ENCODE peak calls at places on chromosomes 6 and 20, in nine cellular contexts. M is skeletal muscle cell; R is K562; B is trophoblast cell; T is sigmoid colon; Q is GM23248; F is brain microvascular endothelial cell; A is lower leg skin; E is CD8-positive, alpha-beta memory T cell. Z is an unnamed sample.
A peak's percentile ranks its signal among the peaks of the same experiment; 100 is the strongest.

GRCh38 chr20:21523398-21523868 is 9.6 kb upstream of the NKX2-2 start:
- DNase-seq in M (no peak), R (no peak), B (no peak), T (no peak), Q (no peak), F (no peak), A (no peak), E (no peak), Z (no peak)

GRCh38 chr20:25248501-25249172 is 752 bp downstream of the PYGB start:
- DNase-seq in M (no peak), R (peak; percentile 31), B (no peak), T (peak; percentile 74), Q (peak; percentile 76), F (no peak), A (no peak), E (no peak), Z (no peak)

GRCh38 chr6:132259070-132259469 is 142.2 kb downstream of the MOXD1 start:
- DNase-seq in M (no peak), R (no peak), B (no peak), T (no peak), Q (peak; percentile 64), F (peak; percentile 40), A (no peak), E (no peak), Z (no peak)

GRCh38 chr6:132289761-132290160 is 111.5 kb downstream of the MOXD1 start:
- DNase-seq in M (no peak), R (no peak), B (no peak), T (no peak), Q (peak; percentile 50), F (no peak), A (no peak), E (no peak), Z (peak; percentile 42)

GRCh38 chr20:58996226-58996611 is 10.8 kb downstream of the CTSZ start:
- DNase-seq in M (no peak), R (no peak), B (no peak), T (no peak), Q (no peak), F (no peak), A (no peak), E (no peak), Z (no peak)

GRCh38 chr6:44086931-44087574 is 40.2 kb downstream of the MRPL14 start:
- DNase-seq in M (no peak), R (no peak), B (no peak), T (no peak), Q (peak; percentile 43), F (no peak), A (no peak), E (no peak), Z (no peak)

GRCh38 chr20:61419501-61419900 is 167.4 kb downstream of the CDH4 start:
- DNase-seq in M (no peak), R (no peak), B (no peak), T (no peak), Q (no peak), F (no peak), A (no peak), E (no peak), Z (no peak)

GRCh38 chr20:6841128-6841527 is 73.6 kb downstream of the BMP2 start:
- DNase-seq in M (no peak), R (no peak), B (no peak), T (no peak), Q (no peak), F (no peak), A (no peak), E (no peak), Z (no peak)

GRCh38 chr20:46118481-46119020 is 437 bp downstream of the CD40 start:
- DNase-seq in M (no peak), R (no peak), B (no peak), T (peak; percentile 73), Q (no peak), F (no peak), A (no peak), E (no peak), Z (no peak)

GRCh38 chr20:39145921-39146320 is 183.8 kb downstream of the DHX35 start:
- DNase-seq in M (no peak), R (no peak), B (no peak), T (no peak), Q (no peak), F (no peak), A (no peak), E (no peak), Z (no peak)

GRCh38 chr6:156686429-156686939 is 90.7 kb upstream of the ARID1B start:
- DNase-seq in M (no peak), R (peak; percentile 61), B (peak; percentile 23), T (peak; percentile 66), Q (peak; percentile 84), F (peak; percentile 40), A (peak; percentile 56), E (peak; percentile 67), Z (no peak)

GRCh38 chr20:48467622-48468021 is 360.2 kb downstream of the PREX1 start:
- DNase-seq in M (no peak), R (peak; percentile 39), B (no peak), T (no peak), Q (no peak), F (no peak), A (no peak), E (peak; percentile 40), Z (no peak)

GRCh38 chr20:611843-612185 is 1.7 kb upstream of the TCF15 start:
- DNase-seq in M (no peak), R (no peak), B (no peak), T (no peak), Q (no peak), F (no peak), A (no peak), E (no peak), Z (no peak)

GRCh38 chr6:53979468-53980067 is 131.7 kb upstream of the MLIP start:
- DNase-seq in M (no peak), R (peak; percentile 29), B (no peak), T (no peak), Q (peak; percentile 58), F (peak; percentile 39), A (no peak), E (no peak), Z (no peak)

GRCh38 chr20:2042400-2042799 is 48.5 kb upstream of the PDYN start:
- DNase-seq in M (peak; percentile 12), R (no peak), B (no peak), T (no peak), Q (peak; percentile 90), F (peak; percentile 27), A (no peak), E (no peak), Z (no peak)

GRCh38 chr6:42211726-42212125 is 5.9 kb downstream of the MRPS10 start:
- DNase-seq in M (no peak), R (no peak), B (no peak), T (no peak), Q (no peak), F (no peak), A (no peak), E (no peak), Z (no peak)

GRCh38 chr6:11822346-11822745 is 43.7 kb upstream of the ADTRP start:
- DNase-seq in M (no peak), R (no peak), B (no peak), T (no peak), Q (no peak), F (no peak), A (no peak), E (no peak), Z (no peak)

GRCh38 chr6:137028912-137029311 is 15.9 kb downstream of the IL20RA start:
- DNase-seq in M (no peak), R (no peak), B (no peak), T (no peak), Q (no peak), F (no peak), A (no peak), E (no peak), Z (no peak)

DNA sequence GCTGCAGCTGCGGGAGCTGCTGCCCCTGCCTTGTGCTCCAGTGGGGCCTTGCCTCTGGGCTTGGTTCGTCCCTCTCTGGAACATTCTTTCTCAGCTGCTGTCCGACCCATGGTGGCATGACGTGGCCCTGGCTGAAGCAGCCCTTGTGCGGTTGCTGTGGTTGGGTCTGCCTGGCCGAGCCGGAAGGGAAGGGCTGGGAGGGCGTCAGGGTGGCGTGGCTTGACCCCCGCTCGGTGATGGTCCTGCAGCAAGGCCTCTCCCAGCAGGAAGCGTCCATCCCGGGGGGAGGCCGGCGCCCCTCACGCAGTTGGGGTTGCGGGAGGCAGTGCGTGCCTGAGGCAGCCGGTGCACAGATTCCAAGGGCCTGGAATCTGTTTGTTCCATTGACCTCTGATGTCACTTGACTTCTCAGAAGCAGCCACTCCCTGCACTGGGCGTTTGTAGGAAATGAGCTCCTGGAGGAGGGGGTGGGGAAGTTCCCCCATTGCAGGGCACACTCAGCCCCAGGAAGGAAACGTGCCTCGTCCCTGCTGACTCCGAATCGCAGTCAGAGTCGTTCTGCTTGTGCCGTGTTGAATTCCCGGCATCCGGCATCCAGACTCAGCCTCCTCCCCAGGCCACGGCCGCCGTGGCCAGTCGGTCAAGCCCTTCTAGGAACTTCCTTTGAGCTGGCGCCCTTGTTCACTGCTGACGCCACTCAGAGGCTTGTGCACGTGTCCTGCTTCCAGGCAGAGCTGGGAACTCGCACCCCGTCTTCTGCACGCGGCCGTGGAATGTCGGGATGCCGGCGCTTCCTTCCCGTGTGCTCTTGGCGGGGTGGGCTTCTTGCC is 9.7 kb upstream of the TNFRSF6B start:
- DNase-seq in M (no peak), R (peak; percentile 48), B (peak; percentile 88), T (peak; percentile 88), Q (peak; percentile 94), F (peak; percentile 81), A (peak; percentile 73), E (no peak), Z (no peak)
- H3K4me3 ChIP-seq in M (no peak overlapping the region), R (no peak overlapping the region), B (no peak overlapping the region), T (peak overlapping the region; percentile 1), Q (peak overlapping the region; percentile 4), F (no peak overlapping the region), A (no peak overlapping the region), E (no peak overlapping the region), Z (no peak overlapping the region)

DNA sequence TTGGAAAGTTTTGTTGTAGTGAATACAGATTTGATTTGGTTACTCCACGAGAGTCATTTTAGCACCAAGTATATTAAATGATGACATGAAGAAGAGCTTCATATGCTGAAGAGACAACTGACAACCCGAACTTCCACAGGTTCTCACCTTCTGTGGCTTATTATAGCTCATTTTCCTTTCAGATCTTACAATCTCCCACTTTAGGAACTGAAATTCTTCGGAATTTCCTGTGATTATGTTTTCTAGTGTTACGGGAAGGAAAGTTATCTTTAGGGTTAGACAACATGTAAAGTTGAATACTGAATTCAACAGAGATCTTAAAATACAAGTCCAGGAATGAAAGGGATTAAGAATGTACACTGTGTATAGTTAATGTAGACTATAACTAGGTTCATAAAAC is 49.6 kb upstream of the TXNDC5 start:
- DNase-seq in M (no peak), R (no peak), B (no peak), T (no peak), Q (no peak), F (no peak), A (no peak), E (no peak), Z (no peak)
- H3K4me3 ChIP-seq in M (no peak overlapping the region), R (no peak overlapping the region), B (no peak overlapping the region), T (no peak overlapping the region), Q (no peak overlapping the region), F (no peak overlapping the region), A (no peak overlapping the region), E (no peak overlapping the region), Z (no peak overlapping the region)

GRCh38 chr20:55086421-55086820 is 611.0 kb downstream of the DOK5 start:
- DNase-seq in M (no peak), R (no peak), B (no peak), T (no peak), Q (no peak), F (no peak), A (no peak), E (no peak), Z (no peak)
- H3K4me3 ChIP-seq in M (no peak overlapping the region), R (no peak overlapping the region), B (no peak overlapping the region), T (no peak overlapping the region), Q (no peak overlapping the region), F (no peak overlapping the region), A (no peak overlapping the region), E (no peak overlapping the region), Z (no peak overlapping the region)

GRCh38 chr20:57629976-57630525 is 9.8 kb upstream of the ZBP1 start:
- DNase-seq in M (no peak), R (no peak), B (no peak), T (no peak), Q (no peak), F (no peak), A (no peak), E (peak; percentile 52), Z (no peak)
- H3K4me3 ChIP-seq in M (no peak overlapping the region), R (no peak overlapping the region), B (no peak overlapping the region), T (peak overlapping the region; percentile 14), Q (no peak overlapping the region), F (no peak overlapping the region), A (no peak overlapping the region), E (peak overlapping the region; percentile 47), Z (no peak overlapping the region)

Z was measured in AG04449.